ENCODE peak calls at places on chromosomes 3 and 15, in four cellular contexts. Z is activated CD4-positive, alpha-beta T cell treated with anti-CD3 and anti-CD28 coated beads, Interleukin-2, amount 10 ng/mL, durations not matched to agents 7 days and 5 days; T is stimulated activated CD4-positive, alpha-beta T cell treated with anti-CD3 and anti-CD28 coated beads, Interleukin-15, amount 100 ng/mL, for 1 hour; H is NCI-H1694. E is an unnamed sample.

GRCh38 chr3:79765854-79766253 is 1.9 kb downstream of the ROBO1 start:
- DNase-seq in T (no peak), Z (no peak), H (no peak), E (no peak)

GRCh38 chr15:40815042-40815678 is 7.9 kb upstream of the DNAJC17 start:
- DNase-seq in H (no peak), T (no peak), Z (no peak), E (no peak)

GRCh38 chr3:42097166-42097946 is 6.2 kb downstream of the TRAK1 start:
- DNase-seq in T (peak; percentile 12), H (no peak), Z (no peak), E (no peak)

GRCh38 chr3:195863121-195864061 is 45.0 kb downstream of the TNK2 start:
- DNase-seq in H (peak; percentile 11), T (peak; percentile 61), Z (peak; percentile 61), E (peak; percentile 56)

GRCh38 chr3:43161684-43162512 is 56.0 kb upstream of the POMGNT2 start:
- DNase-seq in H (no peak), T (no peak), Z (peak; percentile 25), E (no peak)

GRCh38 chr15:45457641-45458539 is 64.7 kb downstream of the SLC30A4 start:
- DNase-seq in H (peak; percentile 94), T (peak; percentile 22), Z (peak; percentile 91), E (peak; percentile 74)

GRCh38 chr3:99645277-99646106 is 7.1 kb downstream of the COL8A1 start:
- DNase-seq in Z (no peak), H (no peak), T (no peak), E (no peak)

GRCh38 chr3:123535580-123535979 is 49.3 kb downstream of the HACD2 start:
- DNase-seq in Z (no peak), H (no peak), T (no peak), E (no peak)

GRCh38 chr15:89177633-89178306 is 43.6 kb downstream of the RLBP1 start:
- DNase-seq in Z (peak; percentile 80), T (peak; percentile 33), H (peak; percentile 17), E (peak; percentile 33)

GRCh38 chr3:143901105-143901504 is 52.8 kb upstream of the SLC9A9 start:
- DNase-seq in H (no peak), T (no peak), Z (no peak), E (no peak)

GRCh38 chr3:141498592-141499223 is 11.9 kb downstream of the RASA2 start:
- DNase-seq in T (peak; percentile 38), Z (peak; percentile 95), H (no peak), E (peak; percentile 76)

GRCh38 chr3:140290105-140290504 is 355.1 kb downstream of the CLSTN2 start:
- DNase-seq in T (no peak), Z (no peak), H (no peak), E (no peak)

GRCh38 chr15:45129651-45130129 is at the start of the genes DUOX1 and DUOXA1:
- DNase-seq in H (no peak), T (peak; percentile 27), Z (peak; percentile 30), E (no peak)

E was measured in activated gamma-delta T cell treated with anti-CD3 and anti-CD28 coated beads, Interleukin-2, amount 50 U/mL, for 16 hours.